ENCODE peak calls at places on chromosomes 4 and X, in ten cellular contexts. Z is aorta, N is H7, K is trophoblast cell, X is right atrium auricular region, D is fibroblast of mammary gland, J is heart right ventricle, A is kidney epithelial cell, B is testis, E is transverse colon. V is an unnamed sample.

GRCh38 chr4:24150021-24150420 is 260.2 kb upstream of the PPARGC1A start:
- DNase-seq in Z (no peak), N (no peak), K (no peak), X (no peak), D (no peak), J (no peak), A (no peak), B (no peak), E (no peak), V (no peak)

GRCh38 chr4:155552180-155552579 is 114.5 kb upstream of the GUCY1A1 start:
- DNase-seq in Z (no peak), N (no peak), K (no peak), X (no peak), D (peak), J (no peak), A (no peak), B (no peak), E (no peak), V (no peak)

GRCh38 chrX:149881081-149881711 is at the start of gene MAGEA8:
- DNase-seq in Z (no peak), N (peak), K (peak), X (no peak), D (no peak), J (no peak), A (no peak), B (peak), E (no peak), V (no peak)

GRCh38 chrX:21946925-21947641 is 6.6 kb downstream of the SMS start:
- DNase-seq in Z (no peak), N (peak), K (no peak), X (no peak), D (peak), J (no peak), A (no peak), B (no peak), E (no peak), V (no peak)

GRCh38 chrX:2242326-2242725 is 258.4 kb downstream of the DHRSX start:
- DNase-seq in Z (peak), N (no peak), K (peak), X (no peak), D (no peak), J (no peak), A (no peak), B (no peak), E (no peak), V (no peak)

GRCh38 chr4:170128219-170128804 is 38.6 kb upstream of the AADAT start:
- DNase-seq in Z (no peak), N (no peak), K (no peak), X (no peak), D (no peak), J (no peak), A (no peak), B (no peak), E (no peak), V (no peak)

GRCh38 chr4:5371415-5372190 is 320.3 kb downstream of the STK32B start:
- DNase-seq in Z (no peak), N (no peak), K (peak), X (peak), D (no peak), J (no peak), A (no peak), B (no peak), E (no peak), V (no peak)

GRCh38 chr4:113618205-113618604 is 143.3 kb downstream of the CAMK2D start:
- DNase-seq in Z (no peak), N (no peak), K (no peak), X (no peak), D (peak), J (no peak), A (no peak), B (no peak), E (no peak), V (no peak)

GRCh38 chr4:145293658-145294057 is 113.3 kb upstream of the OTUD4 start:
- DNase-seq in Z (no peak), N (no peak), K (no peak), X (no peak), D (peak), J (no peak), A (no peak), B (no peak), E (no peak), V (no peak)

GRCh38 chr4:8819421-8820177 is 52.0 kb downstream of the HMX1 start:
- DNase-seq in Z (peak), N (peak), K (no peak), X (peak), D (no peak), J (no peak), A (no peak), B (no peak), E (peak), V (peak)

GRCh38 chrX:30939928-30940327 is 50.9 kb upstream of the TAB3 start:
- DNase-seq in Z (no peak), N (no peak), K (peak), X (no peak), D (no peak), J (no peak), A (no peak), B (no peak), E (peak), V (no peak)

GRCh38 chrX:38312436-38312835 is 14.9 kb downstream of the RPGR start:
- DNase-seq in Z (no peak), N (no peak), K (no peak), X (no peak), D (peak), J (no peak), A (peak), B (no peak), E (no peak), V (no peak)

GRCh38 chr4:77911091-77911490 is 48.5 kb downstream of the MRPL1 start:
- DNase-seq in Z (no peak), N (no peak), K (no peak), X (no peak), D (peak), J (no peak), A (no peak), B (no peak), E (no peak), V (no peak)

GRCh38 chrX:55758033-55758432 is 40.5 kb downstream of the RRAGB start:
- DNase-seq in Z (no peak), N (no peak), K (no peak), X (no peak), D (peak), J (no peak), A (no peak), B (no peak), E (no peak), V (no peak)

GRCh38 chr4:184388106-184388505 is 86.2 kb downstream of the IRF2 start:
- DNase-seq in Z (no peak), N (no peak), K (no peak), X (no peak), D (no peak), J (no peak), A (no peak), B (no peak), E (no peak), V (no peak)

GRCh38 chr4:74934016-74934821 is 1.3 kb downstream of the PARM1 start:
- DNase-seq in Z (peak), N (peak), K (peak), X (no peak), D (peak), J (peak), A (no peak), B (peak), E (peak), V (peak)

GRCh38 chr4:111475696-111476095 is 669.6 kb upstream of the FAM241A start:
- DNase-seq in Z (no peak), N (no peak), K (no peak), X (no peak), D (no peak), J (no peak), A (no peak), B (no peak), E (no peak), V (no peak)

GRCh38 chr4:15063341-15063740 is 61.1 kb downstream of the CPEB2 start:
- DNase-seq in Z (no peak), N (no peak), K (no peak), X (no peak), D (no peak), J (no peak), A (no peak), B (no peak), E (no peak), V (no peak)

GRCh38 chr4:17447675-17448298 is 64.1 kb downstream of the QDPR start:
- DNase-seq in Z (no peak), N (peak), K (peak), X (no peak), D (peak), J (no peak), A (peak), B (peak), E (peak), V (no peak)

GRCh38 chrX:123267220-123267619 is 83.1 kb downstream of the GRIA3 start:
- DNase-seq in Z (no peak), N (no peak), K (no peak), X (no peak), D (peak), J (no peak), A (no peak), B (no peak), E (no peak), V (no peak)

GRCh38 chrX:6778547-6779231 is 243.8 kb upstream of the VCX3A start:
- DNase-seq in Z (no peak), N (peak), K (no peak), X (no peak), D (no peak), J (no peak), A (no peak), B (no peak), E (no peak), V (no peak)

GRCh38 chrX:10597871-10598270 is 22.5 kb downstream of the MID1 start:
- DNase-seq in Z (no peak), N (peak), K (peak), X (no peak), D (peak), J (no peak), A (no peak), B (no peak), E (no peak), V (peak)

GRCh38 chrX:34612036-34612435 is 45.0 kb downstream of the TMEM47 start:
- DNase-seq in Z (no peak), N (no peak), K (no peak), X (no peak), D (no peak), J (no peak), A (no peak), B (no peak), E (no peak), V (no peak)

GRCh38 chr4:182822554-182822953 is 94.6 kb downstream of the DCTD start:
- DNase-seq in Z (no peak), N (no peak), K (no peak), X (no peak), D (no peak), J (no peak), A (no peak), B (no peak), E (no peak), V (no peak)

GRCh38 chr4:39698424-39699009 is 581 bp downstream of the UBE2K start:
- DNase-seq in Z (peak), N (peak), K (peak), X (no peak), D (peak), J (peak), A (no peak), B (peak), E (peak), V (peak)

GRCh38 chr4:145736241-145736831 is 56.4 kb downstream of the C4orf51 start:
- DNase-seq in Z (peak), N (no peak), K (peak), X (peak), D (peak), J (peak), A (no peak), B (no peak), E (peak), V (no peak)

GRCh38 chrX:46648660-46649059 is 75.1 kb downstream of the CHST7 start:
- DNase-seq in Z (no peak), N (no peak), K (no peak), X (no peak), D (no peak), J (no peak), A (no peak), B (no peak), E (no peak), V (no peak)

GRCh38 chrX:68508799-68509198 is 9.9 kb downstream of the YIPF6 start:
- DNase-seq in Z (no peak), N (no peak), K (peak), X (no peak), D (peak), J (no peak), A (no peak), B (no peak), E (no peak), V (no peak)

GRCh38 chr4:26978387-26979071 is 117.9 kb downstream of the STIM2 start:
- DNase-seq in Z (no peak), N (no peak), K (no peak), X (no peak), D (no peak), J (no peak), A (no peak), B (no peak), E (no peak), V (no peak)

GRCh38 chr4:83282049-83282535 is 2.5 kb downstream of the COQ2 start:
- DNase-seq in Z (no peak), N (peak), K (peak), X (no peak), D (peak), J (no peak), A (peak), B (peak), E (peak), V (no peak)

GRCh38 chrX:31893525-31893924 is 821.7 kb upstream of the FTHL17 start:
- DNase-seq in Z (no peak), N (no peak), K (no peak), X (no peak), D (no peak), J (no peak), A (no peak), B (no peak), E (no peak), V (no peak)

GRCh38 chr4:7656244-7656800 is 221.6 kb upstream of the PSAPL1 start:
- DNase-seq in Z (peak), N (no peak), K (no peak), X (no peak), D (no peak), J (no peak), A (no peak), B (no peak), E (no peak), V (no peak)

GRCh38 chr4:7655267-7655548 is 220.5 kb upstream of the PSAPL1 start:
- DNase-seq in Z (no peak), N (no peak), K (no peak), X (no peak), D (no peak), J (no peak), A (no peak), B (no peak), E (no peak), V (no peak)

GRCh38 chr4:7654550-7655266 is 220.0 kb upstream of the PSAPL1 start:
- DNase-seq in Z (peak), N (peak), K (no peak), X (no peak), D (no peak), J (no peak), A (no peak), B (no peak), E (no peak), V (no peak)

GRCh38 chr4:7653510-7654414 is 219.0 kb upstream of the PSAPL1 start:
- DNase-seq in Z (peak), N (no peak), K (peak), X (no peak), D (peak), J (no peak), A (no peak), B (peak), E (no peak), V (peak)

GRCh38 chr4:7655549-7656243 is 221.0 kb upstream of the PSAPL1 start:
- DNase-seq in Z (peak), N (peak), K (no peak), X (no peak), D (no peak), J (no peak), A (no peak), B (peak), E (no peak), V (no peak)
- H3K4me3 ChIP-seq in Z (no peak), N (no peak), K (no peak), X (no peak), D (no peak), J (no peak), A (no peak), B (no peak), E (no peak), V (no peak)

GRCh38 chr4:2059726-2060577 is 825 bp downstream of the NAT8L start:
- DNase-seq in Z (no peak), N (peak), K (peak), X (no peak), D (peak), J (no peak), A (no peak), B (no peak), E (no peak), V (peak)
- H3K4me3 ChIP-seq in Z (no peak), N (peak), K (no peak), X (peak), D (no peak), J (no peak), A (peak), B (peak), E (peak), V (peak)

GRCh38 chrX:12843668-12844279 is 23.1 kb upstream of the TLR7 start:
- DNase-seq in Z (no peak), N (no peak), K (no peak), X (no peak), D (no peak), J (no peak), A (no peak), B (no peak), E (no peak), V (no peak)
- H3K4me3 ChIP-seq in Z (no peak), N (no peak), K (no peak), X (no peak), D (no peak), J (no peak), A (no peak), B (no peak), E (no peak), V (no peak)

DNA sequence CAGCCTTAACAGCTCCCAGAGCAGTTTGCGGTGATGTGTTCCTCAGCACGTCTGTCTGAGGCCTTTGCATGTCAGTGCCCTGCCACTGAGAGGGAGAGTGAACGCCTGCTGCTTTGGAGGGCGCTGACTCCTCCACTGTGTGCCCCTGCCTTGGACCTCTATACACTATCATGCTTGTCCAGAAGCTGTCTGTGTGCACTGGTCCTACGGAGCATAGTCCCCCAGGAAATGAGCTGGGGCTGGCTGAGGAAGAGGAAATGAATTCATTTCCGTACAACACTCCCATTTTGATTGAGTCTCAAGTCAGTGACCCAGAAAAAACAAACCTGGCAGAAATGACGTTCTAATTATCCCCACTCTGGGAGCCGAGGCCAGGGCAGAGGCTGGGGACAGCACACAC is 80.5 kb downstream of the SH2D1A start:
- DNase-seq in Z (no peak), N (no peak), K (no peak), X (no peak), D (no peak), J (no peak), A (no peak), B (no peak), E (no peak), V (peak)
- H3K4me3 ChIP-seq in Z (no peak), N (no peak), K (no peak), X (no peak), D (no peak), J (no peak), A (no peak), B (no peak), E (no peak), V (no peak)

V was measured in heart left ventricle.